ENCODE peak calls at places on chromosome 7, in four cellular contexts. T is kidney, F is ELR, W is PC-3. L is an unnamed sample.
A peak's percentile ranks its signal among the peaks of the same experiment; 100 is the strongest.

GRCh38 chr7:94129443-94130140 is 125.4 kb upstream of the BET1 start:
- DNase-seq in F (peak; percentile 82), T (no peak), W (peak; percentile 55), L (no peak)

GRCh38 chr7:78607099-78607498 is 808.5 kb downstream of the PHTF2 start:
- DNase-seq in T (no peak), F (peak; percentile 17), W (peak; percentile 48), L (no peak)

GRCh38 chr7:151286148-151286547 is 37.7 kb upstream of the SMARCD3 start:
- DNase-seq in W (no peak), T (no peak), F (no peak), L (no peak)

GRCh38 chr7:47847207-47847606 is 101.1 kb downstream of the PKD1L1 start:
- DNase-seq in F (peak; percentile 34), W (no peak), T (no peak), L (no peak)

GRCh38 chr7:21422747-21423146 is 5.1 kb upstream of the SP4 start:
- DNase-seq in W (no peak), T (no peak), F (no peak), L (no peak)

GRCh38 chr7:27242580-27243339 is at the start of gene EVX1:
- DNase-seq in W (no peak), F (peak; percentile 32), T (no peak), L (peak; percentile 42)

GRCh38 chr7:139108256-139109187 is 998 bp downstream of the ZC3HAV1 start:
- DNase-seq in F (peak; percentile 34), T (peak; percentile 78), W (peak; percentile 23), L (no peak)

GRCh38 chr7:146115665-146116451 is 743 bp upstream of the CNTNAP2 start:
- DNase-seq in W (peak; percentile 46), F (no peak), T (peak; percentile 84), L (peak; percentile 56)

GRCh38 chr7:16753932-16754571 is 497 bp downstream of the TSPAN13 start:
- DNase-seq in T (peak; percentile 70), W (peak; percentile 27), F (peak; percentile 43), L (peak; percentile 62)

GRCh38 chr7:2575046-2575732 is 16.4 kb downstream of the IQCE start:
- DNase-seq in F (no peak), W (no peak), T (no peak), L (no peak)

GRCh38 chr7:3859436-3859835 is 558.4 kb downstream of the SDK1 start:
- DNase-seq in W (no peak), T (no peak), F (no peak), L (no peak)

L was measured in NCI-H1092.